ENCODE peak calls at places on chromosomes 2 and 18, in four cellular contexts. One of them, this sample, is unnamed.

GRCh38 chr2:28717339-28717758 is 34.3 kb upstream of the PPP1CB start:
- DNase-seq in GM12878: no peak
- DNase-seq in K562: no peak
- DNase-seq in H1: no peak
- DNase-seq in this sample: no peak

GRCh38 chr2:83665894-83666293 is 793.2 kb downstream of the SUCLG1 start:
- DNase-seq in GM12878: no peak
- DNase-seq in K562: no peak
- DNase-seq in H1: no peak
- DNase-seq in this sample: no peak

GRCh38 chr18:11983592-11983991 is 2.3 kb downstream of the IMPA2 start:
- DNase-seq in GM12878: no peak
- DNase-seq in K562: no peak
- DNase-seq in H1: no peak
- DNase-seq in this sample: no peak

GRCh38 chr2:19785432-19785831 is 116.4 kb downstream of the TTC32 start:
- DNase-seq in GM12878: no peak
- DNase-seq in K562: no peak
- DNase-seq in H1: no peak
- DNase-seq in this sample: no peak

GRCh38 chr2:41930807-41931566 is 116.8 kb upstream of the PKDCC start:
- DNase-seq in GM12878: peak; percentile 36
- DNase-seq in K562: no peak
- DNase-seq in H1: no peak
- DNase-seq in this sample: no peak

GRCh38 chr2:130825972-130826253 is 10.8 kb upstream of the ARHGEF4 start:
- DNase-seq in GM12878: no peak
- DNase-seq in K562: no peak
- DNase-seq in H1: no peak
- DNase-seq in this sample: no peak

GRCh38 chr2:109435866-109436634 is 177.7 kb downstream of the SEPTIN10 start:
- DNase-seq in GM12878: no peak
- DNase-seq in K562: no peak
- DNase-seq in H1: no peak
- DNase-seq in this sample: no peak

GRCh38 chr2:156896294-156896693 is 361.2 kb upstream of the GALNT5 start:
- DNase-seq in GM12878: peak; percentile 28
- DNase-seq in K562: no peak
- DNase-seq in H1: no peak
- DNase-seq in this sample: no peak

GRCh38 chr2:86510436-86510933 is 52.8 kb downstream of the CHMP3 start:
- DNase-seq in GM12878: no peak
- DNase-seq in K562: no peak
- DNase-seq in H1: no peak
- DNase-seq in this sample: no peak

GRCh38 chr2:236179653-236180500 is 11.7 kb upstream of the GBX2 start:
- DNase-seq in GM12878: no peak
- DNase-seq in K562: no peak
- DNase-seq in H1: no peak
- DNase-seq in this sample: no peak

GRCh38 chr2:13284688-13285087 is 568.0 kb downstream of the TRIB2 start:
- DNase-seq in GM12878: no peak
- DNase-seq in K562: no peak
- DNase-seq in H1: no peak
- DNase-seq in this sample: no peak

GRCh38 chr2:29000481-29000880 is 19.4 kb downstream of the TOGARAM2 start:
- DNase-seq in GM12878: peak; percentile 31
- DNase-seq in K562: peak; percentile 26
- DNase-seq in H1: no peak
- DNase-seq in this sample: peak; percentile 62

GRCh38 chr2:189249901-189250300 is 70.3 kb upstream of the COL5A2 start:
- DNase-seq in GM12878: no peak
- DNase-seq in K562: no peak
- DNase-seq in H1: no peak
- DNase-seq in this sample: no peak

GRCh38 chr18:22185298-22185697 is 15.9 kb downstream of the GATA6 start:
- DNase-seq in GM12878: no peak
- DNase-seq in K562: no peak
- DNase-seq in H1: no peak
- DNase-seq in this sample: no peak

GRCh38 chr2:62118160-62118559 is 77.8 kb upstream of the B3GNT2 start:
- DNase-seq in GM12878: no peak
- DNase-seq in K562: no peak
- DNase-seq in H1: no peak
- DNase-seq in this sample: no peak

GRCh38 chr2:236819275-236820002 is 249.8 kb downstream of the ACKR3 start:
- DNase-seq in GM12878: no peak
- DNase-seq in K562: no peak
- DNase-seq in H1: no peak
- DNase-seq in this sample: no peak

DNA sequence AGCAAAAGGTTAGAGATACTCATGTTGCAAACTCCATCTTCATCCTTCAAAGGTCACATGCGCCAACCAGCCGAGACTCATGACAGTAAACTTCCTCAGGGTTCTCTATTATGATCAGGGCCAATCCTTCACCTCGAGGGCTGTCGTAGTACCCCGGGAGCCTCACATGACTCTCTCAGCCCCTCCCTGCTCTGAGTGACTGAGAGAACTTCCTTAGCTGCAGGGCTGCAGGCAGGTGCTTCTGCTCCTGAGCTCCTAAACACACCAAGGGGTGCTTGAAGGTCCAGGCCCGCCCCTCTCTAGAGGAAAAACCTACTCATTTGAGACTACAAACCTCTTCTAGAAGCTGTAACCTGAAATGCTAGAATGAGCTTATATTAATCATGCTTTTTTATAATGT is 48.2 kb downstream of the LONRF2 start:
- DNase-seq in GM12878: no peak
- DNase-seq in K562: no peak
- DNase-seq in H1: no peak
- DNase-seq in this sample: no peak
- TF ChIP-seq POLR2A in GM12878: no peak
- TF ChIP-seq POLR2A in K562: no peak
- TF ChIP-seq POLR2A in H1: no peak
- TF ChIP-seq POLR2A in this sample: no peak

DNA sequence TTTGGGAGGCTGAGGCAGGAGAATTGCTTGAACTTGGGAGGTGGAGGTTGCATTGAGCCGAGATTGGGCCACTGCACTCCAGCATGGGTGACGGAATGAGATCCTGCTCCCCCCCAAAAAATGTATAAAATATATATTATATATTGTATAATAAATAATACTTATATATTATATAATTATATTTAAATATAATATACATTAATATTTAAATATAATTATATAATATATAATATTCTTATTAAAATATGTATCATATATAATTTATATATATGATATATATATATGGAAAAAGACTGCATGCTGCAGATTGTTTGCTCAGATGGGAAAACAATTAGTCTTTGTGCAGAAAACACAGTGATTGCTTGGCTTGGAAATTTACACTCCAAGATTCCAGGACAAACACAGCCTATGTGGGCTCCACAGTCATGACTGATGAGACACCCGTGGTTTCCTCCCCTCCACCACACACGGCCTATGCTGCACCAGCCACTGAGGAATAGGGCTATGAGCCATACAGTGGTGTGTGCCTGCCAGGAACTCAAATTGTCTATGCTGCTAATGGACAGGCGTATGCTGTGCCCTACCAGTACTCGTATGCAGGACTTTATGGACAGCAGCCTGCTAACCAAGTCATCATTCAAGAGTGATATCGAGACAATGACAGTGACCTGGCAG is 30.0 kb downstream of the PMAIP1 start:
- DNase-seq in GM12878: no peak
- DNase-seq in K562: no peak
- DNase-seq in H1: no peak
- DNase-seq in this sample: no peak
- TF ChIP-seq TAF1 in GM12878: no peak
- TF ChIP-seq TAF1 in K562: no peak
- TF ChIP-seq TAF1 in H1: no peak
- TF ChIP-seq TAF1 in this sample: no peak

DNA sequence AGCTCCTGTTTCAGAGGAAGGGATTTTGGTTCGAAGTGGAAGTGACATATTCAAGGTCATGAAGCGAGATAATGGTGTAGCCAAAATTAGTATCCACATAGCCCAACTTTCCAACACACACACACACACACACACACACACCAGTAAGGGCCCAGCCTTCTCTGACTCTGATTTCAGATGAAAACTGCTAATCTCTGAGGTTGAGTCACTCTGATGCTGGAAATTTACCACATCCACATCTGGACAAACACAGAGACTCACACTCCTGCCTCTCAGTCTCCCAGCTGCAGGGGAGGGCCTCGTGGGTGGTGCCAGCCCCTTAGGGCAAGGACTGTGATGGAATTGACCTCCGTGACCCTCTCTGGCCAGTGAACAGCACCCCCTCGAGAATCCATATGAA is 29.0 kb upstream of the SLC35F6 start:
- DNase-seq in GM12878: no peak
- DNase-seq in K562: no peak
- DNase-seq in H1: no peak
- DNase-seq in this sample: no peak
- TF ChIP-seq POLR2AphosphoS5 in GM12878: no peak
- TF ChIP-seq POLR2AphosphoS5 in K562: no peak
- TF ChIP-seq POLR2AphosphoS5 in H1: no peak
- TF ChIP-seq POLR2AphosphoS5 in this sample: no peak

DNA sequence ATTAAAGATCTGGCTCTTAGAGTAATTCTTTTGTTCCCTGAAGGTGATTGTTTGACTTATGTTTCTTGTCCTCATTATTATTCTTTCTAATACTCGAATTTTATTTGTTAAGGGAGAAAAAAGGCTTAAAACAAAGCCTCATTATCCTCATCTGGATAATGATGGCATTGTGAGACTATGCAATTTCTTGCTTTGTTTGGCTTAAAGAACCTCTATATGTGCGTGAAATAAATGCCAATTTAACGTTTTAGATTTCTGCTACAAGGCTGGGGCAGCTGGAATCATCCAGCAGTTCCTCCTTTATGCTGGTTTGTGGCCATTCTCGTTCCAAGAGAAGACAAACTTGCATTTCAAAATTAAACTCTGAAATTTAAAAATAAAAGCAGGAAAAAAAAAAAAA is 4.9 kb upstream of the DPYSL5 start:
- DNase-seq in GM12878: no peak
- DNase-seq in K562: no peak
- DNase-seq in H1: no peak
- DNase-seq in this sample: no peak
- TF ChIP-seq POLR2A in GM12878: no peak
- TF ChIP-seq POLR2A in K562: no peak
- TF ChIP-seq POLR2A in H1: no peak
- TF ChIP-seq POLR2A in this sample: no peak

GRCh38 chr18:34838669-34839068 is 128.6 kb downstream of the DTNA start:
- DNase-seq in GM12878: no peak
- DNase-seq in K562: no peak
- DNase-seq in H1: no peak
- DNase-seq in this sample: no peak
- TF ChIP-seq TAF1 in GM12878: no peak
- TF ChIP-seq TAF1 in K562: no peak
- TF ChIP-seq TAF1 in H1: no peak
- TF ChIP-seq TAF1 in this sample: no peak

GRCh38 chr2:178448968-178449661 is 1.9 kb downstream of the PRKRA start:
- DNase-seq in GM12878: no peak
- DNase-seq in K562: no peak
- DNase-seq in H1: no peak
- DNase-seq in this sample: no peak

GRCh38 chr2:178450574-178451429 is at the start of the genes PJVK and PRKRA:
- DNase-seq in GM12878: peak; percentile 81
- DNase-seq in K562: peak; percentile 99
- DNase-seq in H1: peak; percentile 93
- DNase-seq in this sample: peak; percentile 76

GRCh38 chr2:178452334-178452733 is 1.2 kb downstream of the PJVK start:
- DNase-seq in GM12878: no peak
- DNase-seq in K562: no peak
- DNase-seq in H1: no peak
- DNase-seq in this sample: no peak

GRCh38 chr2:178452870-178453269 is 1.7 kb downstream of the PJVK start:
- DNase-seq in GM12878: no peak
- DNase-seq in K562: no peak
- DNase-seq in H1: no peak
- DNase-seq in this sample: no peak

DNA sequence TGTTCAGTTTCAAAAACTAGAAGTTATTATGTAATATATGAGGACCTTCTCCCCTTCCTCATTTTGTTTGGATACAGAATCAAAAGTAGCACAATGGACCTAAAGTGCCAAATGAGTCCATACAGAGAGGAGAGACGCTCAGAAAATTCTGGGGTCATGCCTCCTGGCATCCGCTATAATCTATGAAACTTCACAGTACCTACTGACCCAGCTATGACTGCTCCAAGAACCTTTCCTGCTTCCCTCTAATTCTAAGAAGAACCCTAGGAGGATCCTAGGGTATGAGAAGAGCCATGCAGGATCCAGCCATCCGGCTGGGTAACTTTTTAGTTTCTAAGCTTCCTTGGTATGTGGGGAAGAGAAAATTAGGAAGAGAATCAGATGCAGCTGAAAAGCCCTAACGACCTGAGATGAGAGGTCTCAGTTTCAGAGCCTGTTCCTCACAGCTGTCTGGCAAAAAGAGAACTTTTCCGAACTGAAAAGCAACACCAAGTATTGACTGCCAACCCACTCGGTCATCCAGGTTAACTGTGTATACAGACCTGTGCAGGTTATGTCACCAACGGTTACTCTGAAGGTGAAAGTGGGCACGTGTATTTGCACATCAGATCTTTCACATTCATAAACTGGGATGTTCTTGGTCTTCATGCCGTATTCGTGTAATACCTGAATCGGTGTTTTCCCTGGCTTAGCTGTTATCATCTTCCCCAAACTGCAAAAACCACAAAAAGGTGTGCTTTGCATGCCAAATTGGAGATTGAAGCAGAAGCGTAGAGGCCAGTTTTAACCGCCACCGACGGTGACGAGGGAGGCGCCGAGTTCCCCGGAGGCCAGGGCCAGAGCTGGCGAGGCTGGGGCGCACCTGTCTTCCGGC is 1.0 kb downstream of the PRKRA start:
- DNase-seq in GM12878: no peak
- DNase-seq in K562: no peak
- DNase-seq in H1: no peak
- DNase-seq in this sample: no peak
- TF ChIP-seq POLR2AphosphoS5 in GM12878: no peak
- TF ChIP-seq POLR2AphosphoS5 in K562: no peak
- TF ChIP-seq POLR2AphosphoS5 in H1: no peak
- TF ChIP-seq POLR2AphosphoS5 in this sample: no peak

This sample was measured in GM12892.